ENCODE peak calls at places on chromosomes 12 and 14, in seven cellular contexts. Y is NCI-H774; P is neural progenitor cell; G is HCT116; K is activated CD8-positive, alpha-beta memory T cell treated with anti-CD3 and anti-CD28 coated beads for 4 hours; T is GOT3; E is stimulated activated CD4-positive, alpha-beta T cell treated with anti-CD3 and anti-CD28 coated beads, Interleukin-15, amount 100 ng/mL, for 1 hour. N is an unnamed sample.

GRCh38 chr14:58861546-58861945 is 223.8 kb downstream of the DACT1 start:
- DNase-seq in Y (no peak), E (no peak), G (no peak), P (no peak), T (no peak), K (no peak), N (no peak)

GRCh38 chr14:68749487-68750475 is 43.1 kb downstream of the ZFP36L1 start:
- DNase-seq in G (no peak), K (no peak), P (no peak), T (no peak), Y (no peak), E (no peak), N (no peak)

GRCh38 chr12:20477691-20478090 is 109.4 kb downstream of the PDE3A start:
- DNase-seq in T (no peak), G (no peak), P (peak), E (no peak), K (no peak), Y (no peak), N (no peak)

GRCh38 chr14:32593290-32593942 is 264.3 kb downstream of the AKAP6 start:
- DNase-seq in G (no peak), T (no peak), K (no peak), E (no peak), Y (no peak), P (no peak), N (no peak)

GRCh38 chr12:113818833-113819232 is 147.3 kb downstream of the RBM19 start:
- DNase-seq in T (no peak), Y (no peak), G (no peak), K (no peak), P (peak), E (no peak), N (no peak)

GRCh38 chr12:26528943-26529342 is 304.1 kb downstream of the ITPR2 start:
- DNase-seq in Y (no peak), E (no peak), K (no peak), P (no peak), G (no peak), T (no peak), N (no peak)

GRCh38 chr14:95023886-95024285 is 133.4 kb downstream of the DICER1 start:
- DNase-seq in E (no peak), K (no peak), T (no peak), Y (no peak), G (no peak), P (no peak), N (no peak)

GRCh38 chr12:80829767-80830166 is 108.0 kb downstream of the LIN7A start:
- DNase-seq in Y (no peak), G (no peak), T (no peak), P (no peak), E (no peak), K (no peak), N (no peak)

GRCh38 chr12:24679135-24679534 is 269.8 kb downstream of the BCAT1 start:
- DNase-seq in Y (no peak), E (no peak), K (no peak), T (no peak), G (no peak), P (peak), N (no peak)

GRCh38 chr12:85029456-85029855 is 6.6 kb downstream of the TSPAN19 start:
- DNase-seq in E (no peak), Y (peak), P (peak), T (no peak), G (peak), K (no peak), N (peak)

GRCh38 chr12:111404362-111405148 is 1.2 kb upstream of the SH2B3 start:
- DNase-seq in K (peak), E (peak), T (no peak), P (peak), G (no peak), Y (no peak), N (no peak)

N was measured in NCI-H1092 treated with DMSO at 0.1 percent for 48 hours.